ENCODE peak calls at places on chromosomes 3 and 15, in nine cellular contexts. P is body of pancreas, I is transverse colon, F is K562, E is adrenal gland, A is HCT116, M is heart left ventricle, H is upper lobe of left lung, Z is HepG2. Y is an unnamed sample. For H3K9me3, the result is how much of the 10 kb centered on the place peaks cover.

GRCh38 chr15:47432831-47433230 is 284.5 kb upstream of the SEMA6D start:
- DNase-seq in I (no peak), A (no peak), H (no peak), Z (no peak), P (no peak), F (no peak), M (no peak), E (no peak), Y (no peak)

GRCh38 chr3:30042274-30042859 is 564.0 kb upstream of the TGFBR2 start:
- DNase-seq in P (peak), M (no peak), H (peak), I (peak), A (peak), E (peak), Z (peak), F (peak), Y (no peak)

GRCh38 chr3:150721285-150722130 is 17.8 kb upstream of the ERICH6 start:
- DNase-seq in A (peak), E (no peak), H (no peak), Z (peak), I (no peak), M (no peak), P (no peak), F (peak), Y (no peak)

GRCh38 chr3:129505341-129505740 is 23.1 kb upstream of the RHO start:
- DNase-seq in P (no peak), F (no peak), Z (no peak), M (no peak), A (no peak), I (no peak), H (no peak), E (no peak), Y (no peak)

GRCh38 chr15:51229907-51230328 is 108.5 kb downstream of the CYP19A1 start:
- DNase-seq in I (no peak), M (no peak), F (peak), E (peak), P (no peak), Z (peak), H (no peak), A (no peak), Y (no peak)

GRCh38 chr3:107938128-107938527 is 152.7 kb downstream of the CD47 start:
- DNase-seq in E (no peak), Z (peak), I (no peak), H (no peak), P (peak), A (peak), M (no peak), F (peak), Y (no peak)

GRCh38 chr15:62362608-62363007 is 197.5 kb upstream of the C2CD4B start:
- DNase-seq in F (no peak), I (no peak), A (no peak), M (no peak), P (no peak), H (no peak), Z (no peak), E (no peak), Y (no peak)

GRCh38 chr3:39779511-39780230 is 29.7 kb upstream of the MYRIP start:
- DNase-seq in E (no peak), Z (no peak), H (no peak), F (no peak), A (no peak), M (no peak), P (no peak), I (no peak), Y (no peak)

GRCh38 chr3:53102601-53103147 is 27.6 kb downstream of the RFT1 start:
- DNase-seq in A (no peak), M (no peak), P (no peak), Z (no peak), F (peak), E (no peak), I (peak), H (peak), Y (no peak)

GRCh38 chr15:62853114-62853832 is 189.3 kb upstream of the TPM1 start:
- DNase-seq in Z (peak), F (no peak), H (no peak), I (no peak), P (no peak), A (no peak), E (peak), M (no peak), Y (no peak)

GRCh38 chr3:132062535-132062934 is 27.7 kb upstream of the CPNE4 start:
- DNase-seq in P (no peak), M (no peak), Z (no peak), H (no peak), A (no peak), F (no peak), E (no peak), I (no peak), Y (no peak)

GRCh38 chr15:101615986-101616848 is 36.0 kb downstream of the TM2D3 start:
- DNase-seq in E (peak), P (peak), M (peak), F (peak), A (peak), Z (peak), H (peak), I (peak), Y (peak)

GRCh38 chr15:55289011-55289572 is 521 bp downstream of the RAB27A start:
- DNase-seq in A (no peak), F (peak), P (peak), E (peak), Z (peak), I (peak), H (peak), M (no peak), Y (peak)

GRCh38 chr3:171183042-171183441 is 156.5 kb upstream of the SLC2A2 start:
- DNase-seq in Z (peak), M (no peak), H (no peak), F (peak), E (peak), P (peak), I (no peak), A (no peak), Y (no peak)

GRCh38 chr15:32646304-32646703 is 4.8 kb downstream of the SCG5 start:
- DNase-seq in F (no peak), E (no peak), A (no peak), H (no peak), M (no peak), P (no peak), Z (no peak), I (no peak), Y (no peak)

GRCh38 chr3:134516905-134517304 is 31.0 kb downstream of the CEP63 start:
- DNase-seq in E (no peak), F (no peak), Z (no peak), M (no peak), P (no peak), I (no peak), H (no peak), A (no peak), Y (no peak)

GRCh38 chr3:104102386-104102785 is 1264.3 kb upstream of the ALCAM start:
- DNase-seq in F (peak), E (no peak), Z (peak), A (peak), P (no peak), M (no peak), H (no peak), I (no peak), Y (no peak)

GRCh38 chr3:189937302-189938255 is 183.1 kb downstream of the P3H2 start:
- DNase-seq in I (no peak), P (no peak), A (peak), E (no peak), F (no peak), H (no peak), M (no peak), Z (no peak), Y (no peak)

GRCh38 chr3:30984855-30985793 is 90.7 kb upstream of the GADL1 start:
- DNase-seq in I (no peak), E (no peak), P (no peak), A (no peak), M (no peak), Z (no peak), F (no peak), H (no peak), Y (no peak)

GRCh38 chr15:75349851-75350588 is 3.2 kb downstream of the NEIL1 start:
- DNase-seq in P (no peak), Z (no peak), F (no peak), E (peak), H (peak), A (no peak), M (peak), I (peak), Y (no peak)

GRCh38 chr3:195550723-195551122 is 7.6 kb upstream of the PPP1R2 start:
- DNase-seq in F (no peak), P (no peak), H (no peak), I (no peak), Z (peak), A (no peak), M (no peak), E (no peak), Y (no peak)

GRCh38 chr15:100093211-100094126 is 248.3 kb downstream of the ADAMTS17 start:
- DNase-seq in H (no peak), I (no peak), M (no peak), Z (no peak), P (no peak), E (no peak), F (no peak), A (no peak), Y (no peak)

GRCh38 chr3:172329070-172329469 is 119.2 kb downstream of the GHSR start:
- DNase-seq in I (no peak), F (no peak), P (no peak), M (no peak), E (no peak), A (no peak), H (no peak), Z (no peak), Y (no peak)

GRCh38 chr3:10950476-10951294 is 41.9 kb upstream of the SLC6A1 start:
- DNase-seq in A (peak), I (no peak), Z (peak), F (peak), M (no peak), P (peak), H (peak), E (no peak), Y (no peak)

GRCh38 chr3:194054941-194055340 is 81.0 kb upstream of the HES1 start:
- DNase-seq in A (no peak), Z (no peak), M (no peak), I (no peak), H (no peak), F (no peak), P (no peak), E (no peak), Y (no peak)

GRCh38 chr3:194056731-194057415 is 79.1 kb upstream of the HES1 start:
- DNase-seq in M (no peak), F (no peak), Z (no peak), P (no peak), I (no peak), H (peak), A (no peak), E (no peak), Y (no peak)

GRCh38 chr3:194057570-194058188 is 78.3 kb upstream of the HES1 start:
- DNase-seq in E (no peak), P (no peak), M (no peak), I (no peak), Z (no peak), H (no peak), A (no peak), F (no peak), Y (no peak)

GRCh38 chr3:194061421-194062029 is 74.4 kb upstream of the HES1 start:
- DNase-seq in F (no peak), M (no peak), H (no peak), A (no peak), E (no peak), P (no peak), I (no peak), Z (no peak), Y (no peak)

GRCh38 chr3:194058189-194058571 is 77.8 kb upstream of the HES1 start:
- DNase-seq in P (peak), Z (peak), H (peak), I (peak), M (peak), A (no peak), E (peak), F (peak), Y (no peak)
- TF ChIP-seq POLR2A in P (no peak), Z (peak), H (no peak), I (no peak), M (no peak), A (no peak), E (no peak), F (no peak), Y (no peak)

DNA sequence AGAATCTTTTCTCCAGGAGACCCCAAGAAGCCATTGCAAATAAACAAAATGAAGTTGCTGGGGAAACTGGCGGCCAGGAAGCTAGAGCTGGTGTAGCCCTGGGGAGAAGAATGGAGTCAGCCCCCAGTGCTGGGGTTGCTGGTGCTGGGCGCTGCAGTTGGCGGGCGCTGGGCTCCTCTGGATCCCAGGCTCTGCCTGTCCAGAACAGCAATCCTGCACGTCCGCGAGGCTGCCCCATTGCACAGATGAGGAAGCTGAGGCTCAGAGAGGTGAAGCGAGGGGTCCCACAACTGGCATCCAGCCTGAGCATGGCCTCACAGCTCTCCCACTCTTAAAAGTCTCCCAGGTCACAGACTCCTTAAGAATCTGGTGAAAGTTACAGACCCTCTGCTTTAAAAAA is 161.1 kb downstream of the OR4M2 start:
- DNase-seq in A (no peak), Z (no peak), E (no peak), I (no peak), F (no peak), H (no peak), P (no peak), M (peak), Y (no peak)
- H3K9me3 ChIP-seq in A (under half), Z (under half), E (under half), I (under half), F (under half), H (under half), P (under half), M (under half), Y (under half)

DNA sequence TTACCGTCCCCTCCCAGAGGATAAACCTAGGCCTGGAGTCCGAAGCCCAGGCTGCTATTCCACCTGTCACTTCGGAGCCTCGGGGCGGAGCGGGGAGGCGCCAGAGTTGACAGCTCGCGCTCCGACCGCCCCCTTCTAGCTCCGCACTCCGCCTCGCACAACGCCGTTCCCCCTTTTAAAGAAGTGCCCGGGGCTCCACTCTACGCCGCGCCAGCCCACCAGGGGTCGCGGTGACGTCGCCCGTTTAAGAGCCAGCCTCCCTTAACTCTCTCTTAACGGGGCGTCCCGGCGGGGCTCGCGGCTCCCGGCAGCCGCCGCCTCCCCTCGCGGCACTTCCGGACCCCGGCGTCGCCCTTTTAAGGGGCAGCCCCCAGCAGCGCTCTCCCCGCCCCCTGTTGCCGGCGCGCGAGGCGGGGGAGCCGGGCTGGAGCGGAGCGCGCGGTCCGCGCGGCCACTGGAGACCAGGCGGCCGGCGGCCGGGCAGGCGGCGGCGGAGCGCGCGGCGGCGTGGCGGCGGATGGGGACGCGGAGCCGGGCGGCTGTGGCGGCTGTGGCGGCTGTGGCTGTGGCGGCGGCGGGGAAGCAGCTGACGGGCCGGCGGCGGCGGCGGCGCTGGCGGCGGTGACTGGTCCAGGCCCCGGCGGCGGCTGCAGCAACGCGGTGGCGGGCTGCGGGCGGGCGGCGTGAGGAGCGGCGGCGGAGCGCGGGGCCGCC is at the start of gene INAFM2:
- DNase-seq in M (peak), I (peak), E (peak), Z (peak), P (peak), H (peak), A (peak), F (peak), Y (peak)
- TF ChIP-seq POLR2A in M (no peak), I (no peak), E (peak), Z (no peak), P (peak), H (peak), A (no peak), F (no peak), Y (peak)

DNA sequence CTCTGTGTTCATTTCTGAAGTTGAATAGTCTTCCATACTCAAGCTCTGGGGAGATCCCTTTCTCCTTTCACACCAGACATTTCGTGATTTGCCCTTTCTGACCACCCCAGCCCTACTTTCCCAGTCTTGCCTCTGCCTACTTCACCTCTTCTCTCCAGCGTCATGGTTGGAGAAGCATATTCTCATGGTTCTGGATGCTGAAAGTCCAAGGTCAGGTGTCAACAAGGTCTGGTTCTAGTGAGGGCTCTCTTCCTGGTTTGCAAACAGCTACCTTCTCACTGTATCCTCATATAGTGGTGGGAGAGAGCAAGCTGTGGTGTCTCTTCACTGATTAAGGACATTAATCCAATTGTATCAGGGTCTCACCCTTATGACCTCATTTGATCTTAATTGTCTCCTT is 169.4 kb downstream of the IGF1R start:
- DNase-seq in P (no peak), I (no peak), M (no peak), A (no peak), H (no peak), Z (peak), F (no peak), E (no peak), Y (no peak)
- H3K9me3 ChIP-seq in P (under half), I (under half), M (under half), A (under half), H (under half), Z (under half), F (under half), E (under half), Y (under half)

GRCh38 chr15:73686781-73687256 is 2.6 kb downstream of the CD276 start:
- DNase-seq in M (no peak), F (peak), I (no peak), A (no peak), H (peak), P (no peak), E (peak), Z (no peak), Y (no peak)
- TF ChIP-seq POLR2A in M (no peak), F (no peak), I (no peak), A (no peak), H (no peak), P (no peak), E (no peak), Z (no peak), Y (no peak)

Y was measured in suprapubic skin.